ENCODE peak calls at places on chromosome 14, in four cellular contexts. W is A549, U is K562, O is GM12878. G is an unnamed sample.
A peak's percentile ranks its signal among the peaks of the same experiment; 100 is the strongest.

GRCh38 chr14:24324024-24324423 is 10.8 kb downstream of the ADCY4 start:
- DNase-seq in W (no peak), U (no peak), O (no peak), G (no peak)

GRCh38 chr14:50926851-50927386 is 17.4 kb downstream of the PYGL start:
- DNase-seq in W (no peak), U (peak; percentile 68), O (no peak), G (no peak)

GRCh38 chr14:23286904-23287479 is 1.1 kb upstream of the HOMEZ start:
- DNase-seq in W (no peak), U (no peak), O (no peak), G (no peak)

GRCh38 chr14:51953996-51954395 is 35.4 kb upstream of the RTRAF start:
- DNase-seq in W (no peak), U (no peak), O (no peak), G (no peak)

GRCh38 chr14:36129181-36129580 is 47.3 kb downstream of the PTCSC3 start:
- DNase-seq in W (no peak), U (no peak), O (no peak), G (no peak)

GRCh38 chr14:24233538-24233866 is 773 bp downstream of the GMPR2 start:
- DNase-seq in W (no peak), U (peak; percentile 25), O (no peak), G (no peak)

GRCh38 chr14:61569783-61570182 is 125.5 kb upstream of the HIF1A start:
- DNase-seq in W (no peak), U (no peak), O (no peak), G (peak; percentile 73)

GRCh38 chr14:68791078-68791983 is 1.5 kb downstream of the ZFP36L1 start:
- DNase-seq in W (no peak), U (no peak), O (no peak), G (no peak)

GRCh38 chr14:54667026-54667744 is 100.3 kb downstream of the SAMD4A start:
- DNase-seq in W (no peak), U (no peak), O (no peak), G (no peak)

GRCh38 chr14:68182492-68182891 is 362.9 kb downstream of the RAD51B start:
- DNase-seq in W (no peak), U (no peak), O (peak; percentile 78), G (no peak)

GRCh38 chr14:100771121-100771800 is 44.6 kb downstream of the DLK1 start:
- DNase-seq in W (no peak), U (peak; percentile 89), O (no peak), G (no peak)

GRCh38 chr14:21070083-21070609 is at the start of gene ARHGEF40:
- DNase-seq in W (peak; percentile 40), U (peak; percentile 64), O (no peak), G (peak; percentile 33)

GRCh38 chr14:63972323-63972932 is 119.6 kb downstream of the SYNE2 start:
- DNase-seq in W (no peak), U (no peak), O (no peak), G (no peak)

GRCh38 chr14:78029471-78030372 is 140.5 kb upstream of the NRXN3 start:
- DNase-seq in W (no peak), U (peak; percentile 23), O (no peak), G (no peak)

GRCh38 chr14:93870377-93870776 is 56.8 kb upstream of the FAM181A start:
- DNase-seq in W (no peak), U (no peak), O (no peak), G (no peak)

GRCh38 chr14:99603471-99603933 is 505 bp downstream of the CCDC85C start:
- DNase-seq in W (no peak), U (no peak), O (no peak), G (peak; percentile 49)

GRCh38 chr14:73242274-73242960 is 5.1 kb downstream of the PAPLN start:
- DNase-seq in W (no peak), U (no peak), O (peak; percentile 42), G (no peak)

GRCh38 chr14:22147716-22148115 is 441.3 kb downstream of the DAD1 start:
- DNase-seq in W (no peak), U (no peak), O (no peak), G (no peak)

GRCh38 chr14:51743588-51744000 is 91.9 kb downstream of the FRMD6 start:
- DNase-seq in W (no peak), U (no peak), O (no peak), G (no peak)

GRCh38 chr14:101819251-101819990 is 57.9 kb downstream of the PPP2R5C start:
- DNase-seq in W (no peak), U (no peak), O (no peak), G (no peak)

GRCh38 chr14:87186745-87187144 is 806.2 kb downstream of the GALC start:
- DNase-seq in W (no peak), U (no peak), O (no peak), G (no peak)

GRCh38 chr14:31510222-31510621 is 22.4 kb upstream of the GPR33 start:
- DNase-seq in W (peak; percentile 33), U (peak; percentile 17), O (no peak), G (peak; percentile 10)

GRCh38 chr14:96049932-96050331 is 10.8 kb downstream of the C14orf132 start:
- DNase-seq in W (no peak), U (no peak), O (no peak), G (no peak)
- TF ChIP-seq RCOR1 in W (no peak), U (no peak), O (no peak), G (no peak)

GRCh38 chr14:103891667-103892215 is 36.5 kb upstream of the TDRD9 start:
- DNase-seq in W (no peak), U (no peak), O (no peak), G (no peak)

GRCh38 chr14:103889313-103890051 is 38.8 kb upstream of the TDRD9 start:
- DNase-seq in W (no peak), U (peak; percentile 50), O (no peak), G (peak; percentile 20)

GRCh38 chr14:103890052-103890371 is 38.2 kb upstream of the TDRD9 start:
- DNase-seq in W (no peak), U (no peak), O (no peak), G (no peak)

GRCh38 chr14:103892247-103892646 is 36.0 kb upstream of the TDRD9 start:
- DNase-seq in W (no peak), U (no peak), O (no peak), G (no peak)

GRCh38 chr14:103890836-103891666 is 37.2 kb upstream of the TDRD9 start:
- DNase-seq in W (no peak), U (no peak), O (no peak), G (no peak)
- TF ChIP-seq CEBPB in W (no peak), U (no peak), O (no peak), G (no peak)

DNA sequence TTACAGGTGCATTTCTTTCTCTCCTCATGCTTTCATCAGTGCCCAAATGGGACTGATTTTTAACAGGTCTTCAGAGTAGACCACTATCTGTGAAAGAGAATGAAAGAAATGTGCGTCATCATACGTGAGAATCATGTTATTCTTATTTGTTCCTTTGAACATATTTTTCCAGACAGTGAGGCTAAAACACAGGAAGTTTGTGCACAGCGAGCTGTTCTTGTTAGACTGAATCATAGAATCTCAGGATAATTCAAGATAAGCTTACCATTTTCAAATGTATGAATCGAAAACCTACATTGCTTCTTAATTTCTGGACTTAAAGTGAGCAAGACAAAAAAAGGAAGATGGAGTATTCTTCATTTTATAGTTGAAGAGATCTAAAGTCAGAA is 383.1 kb downstream of the EGLN3 start:
- DNase-seq in W (no peak), U (no peak), O (no peak), G (no peak)
- TF ChIP-seq USF2 in W (no peak), U (no peak), O (no peak), G (no peak)

GRCh38 chr14:88269816-88270416 is 53.2 kb downstream of the KCNK10 start:
- DNase-seq in W (no peak), U (no peak), O (no peak), G (no peak)
- TF ChIP-seq RCOR1 in W (no peak), U (no peak), O (no peak), G (no peak)

GRCh38 chr14:85529803-85530574 is at the start of gene FLRT2:
- DNase-seq in W (peak; percentile 33), U (no peak), O (no peak), G (peak; percentile 44)

GRCh38 chr14:85527458-85527857 is 2.5 kb upstream of the FLRT2 start:
- DNase-seq in W (no peak), U (no peak), O (no peak), G (no peak)

GRCh38 chr14:85530626-85531025 is 682 bp downstream of the FLRT2 start:
- DNase-seq in W (no peak), U (no peak), O (no peak), G (no peak)

GRCh38 chr14:85528080-85528881 is 1.7 kb upstream of the FLRT2 start:
- DNase-seq in W (peak; percentile 56), U (no peak), O (no peak), G (peak; percentile 90)

GRCh38 chr14:85528882-85529585 is 910 bp upstream of the FLRT2 start:
- DNase-seq in W (no peak), U (no peak), O (no peak), G (peak; percentile 72)
- TF ChIP-seq CEBPB in W (no peak), U (no peak), O (no peak), G (no peak)